ENCODE peak calls at places on chromosomes 7 and 10, in six cellular contexts. C is tibial nerve, V is K562, H is suprapubic skin, Z is transverse colon, U is ovary. S is an unnamed sample.

GRCh38 chr7:102318482-102318971 is 31.9 kb downstream of the SH2B2 start:
- DNase-seq in C (no peak), U (no peak), V (peak), H (no peak), Z (no peak), S (no peak)

GRCh38 chr10:71213761-71214440 is 1.5 kb downstream of the UNC5B start:
- DNase-seq in V (no peak), Z (peak), U (no peak), C (no peak), H (peak), S (no peak)

GRCh38 chr7:1912472-1913289 is 242.6 kb downstream of the ELFN1 start:
- DNase-seq in Z (no peak), C (no peak), V (no peak), H (no peak), U (peak), S (no peak)

GRCh38 chr7:48837266-48837665 is 87.1 kb upstream of the CDC14C start:
- DNase-seq in V (no peak), H (no peak), C (no peak), U (no peak), Z (no peak), S (no peak)

GRCh38 chr10:100364147-100364546 is 17.1 kb downstream of the SCD start:
- DNase-seq in U (no peak), H (no peak), Z (no peak), V (no peak), C (no peak), S (no peak)

GRCh38 chr7:26061340-26062239 is 90.4 kb upstream of the NFE2L3 start:
- DNase-seq in H (no peak), C (peak), U (peak), V (peak), Z (peak), S (no peak)

GRCh38 chr7:107563072-107563760 is 504 bp downstream of the COG5 start:
- DNase-seq in V (peak), U (no peak), H (no peak), Z (no peak), C (peak), S (no peak)

GRCh38 chr7:150903627-150904026 is 51.3 kb downstream of the AOC1 start:
- DNase-seq in H (no peak), U (no peak), C (no peak), Z (peak), V (no peak), S (peak)

GRCh38 chr10:37101261-37101660 is 24.1 kb upstream of the ANKRD30A start:
- DNase-seq in H (no peak), C (no peak), V (no peak), Z (no peak), U (no peak), S (no peak)

GRCh38 chr7:100682991-100683658 is 9.6 kb downstream of the GNB2 start:
- DNase-seq in V (no peak), H (no peak), Z (no peak), U (peak), C (no peak), S (no peak)

GRCh38 chr7:42691030-42691639 is 220.7 kb downstream of the C7orf25 start:
- DNase-seq in H (no peak), Z (peak), U (no peak), C (peak), V (peak), S (no peak)

GRCh38 chr10:86649471-86650150 is 4.7 kb upstream of the OPN4 start:
- DNase-seq in V (no peak), Z (no peak), H (no peak), C (no peak), U (no peak), S (peak)

GRCh38 chr7:34758111-34758601 is 100.1 kb downstream of the NPSR1 start:
- DNase-seq in Z (no peak), H (no peak), C (no peak), U (no peak), V (no peak), S (no peak)

GRCh38 chr7:34755008-34755407 is 97.0 kb downstream of the NPSR1 start:
- DNase-seq in C (no peak), Z (no peak), H (no peak), U (no peak), V (no peak), S (no peak)

GRCh38 chr7:34757570-34758110 is 99.6 kb downstream of the NPSR1 start:
- DNase-seq in U (no peak), V (no peak), H (no peak), Z (no peak), C (no peak), S (no peak)

GRCh38 chr7:34756691-34757090 is 98.7 kb downstream of the NPSR1 start:
- DNase-seq in C (no peak), V (no peak), U (no peak), H (no peak), Z (no peak), S (no peak)

DNA sequence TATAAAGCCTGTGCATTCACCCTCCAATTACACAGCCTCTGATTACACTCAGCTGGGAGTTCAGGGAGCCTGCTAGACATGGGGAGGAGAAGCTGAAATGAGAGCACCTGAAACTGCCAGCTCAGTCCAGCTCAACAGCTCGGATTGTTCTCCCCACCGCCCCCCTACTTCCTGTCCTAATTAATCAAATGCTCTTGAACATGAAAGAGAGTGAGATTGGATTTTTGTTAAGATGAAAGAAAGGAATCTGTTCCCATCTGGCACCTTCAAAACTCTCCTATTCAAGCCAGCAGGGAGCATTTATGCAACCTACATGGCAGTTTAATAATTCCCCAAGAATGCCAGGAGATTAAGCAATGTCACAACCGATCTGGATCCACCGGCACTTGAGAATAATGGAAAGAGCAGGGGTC is 98.0 kb downstream of the NPSR1 start:
- DNase-seq in V (no peak), C (no peak), Z (no peak), U (no peak), H (no peak), S (no peak)
- TF ChIP-seq EP300 in V (no peak), C (no peak), Z (no peak), U (no peak), H (no peak), S (no peak)

DNA sequence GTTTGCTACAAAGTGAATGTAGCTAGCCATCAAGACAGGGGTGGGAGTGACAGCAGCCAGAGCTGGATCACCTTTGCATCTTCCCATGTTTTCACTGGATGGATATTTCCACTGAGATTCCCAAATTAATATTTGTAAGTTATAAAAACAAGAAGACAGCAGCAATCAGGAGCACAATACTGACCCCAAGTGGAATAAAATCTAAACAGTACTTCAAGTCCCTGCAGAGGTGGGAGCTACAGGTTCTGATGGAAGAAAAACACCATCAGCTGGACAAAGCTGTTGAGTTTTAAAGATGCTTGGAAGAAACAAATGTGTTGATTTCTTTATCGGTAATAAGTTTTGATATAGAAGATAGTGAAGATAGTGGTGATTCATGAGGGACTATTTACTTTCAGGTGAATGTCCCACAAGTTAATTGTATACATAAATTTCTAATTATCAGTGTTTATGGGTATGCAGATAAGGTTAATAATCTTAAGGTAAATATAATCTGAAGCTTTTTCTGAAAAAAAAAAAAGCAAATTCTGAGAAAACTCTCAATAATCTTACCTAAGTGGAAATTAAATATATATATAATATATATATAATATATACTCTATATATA is 129.3 kb downstream of the SLC16A9 start:
- DNase-seq in U (no peak), C (no peak), Z (no peak), H (no peak), V (peak), S (no peak)
- TF ChIP-seq EP300 in U (no peak), C (no peak), Z (no peak), H (no peak), V (no peak), S (no peak)

GRCh38 chr7:45691155-45691656 is 117.0 kb downstream of the ADCY1 start:
- DNase-seq in H (peak), V (no peak), Z (no peak), U (no peak), C (no peak), S (no peak)
- TF ChIP-seq EP300 in H (no peak), V (no peak), Z (no peak), U (no peak), C (no peak), S (no peak)

GRCh38 chr10:88389456-88389855 is 193.7 kb downstream of the RNLS start:
- DNase-seq in U (no peak), V (peak), C (peak), H (no peak), Z (peak), S (no peak)

GRCh38 chr10:88386878-88387773 is 196.0 kb downstream of the RNLS start:
- DNase-seq in H (no peak), V (no peak), U (peak), Z (peak), C (peak), S (peak)

GRCh38 chr10:88382699-88383098 is 200.4 kb downstream of the RNLS start:
- DNase-seq in U (no peak), H (no peak), Z (no peak), C (no peak), V (no peak), S (no peak)

GRCh38 chr10:88385601-88386203 is 197.4 kb downstream of the RNLS start:
- DNase-seq in Z (peak), V (no peak), C (no peak), H (no peak), U (no peak), S (peak)

GRCh38 chr10:88386204-88386877 is 196.8 kb downstream of the RNLS start:
- DNase-seq in U (no peak), H (no peak), Z (no peak), C (no peak), V (no peak), S (no peak)
- TF ChIP-seq EP300 in U (no peak), H (no peak), Z (no peak), C (no peak), V (no peak), S (no peak)

DNA sequence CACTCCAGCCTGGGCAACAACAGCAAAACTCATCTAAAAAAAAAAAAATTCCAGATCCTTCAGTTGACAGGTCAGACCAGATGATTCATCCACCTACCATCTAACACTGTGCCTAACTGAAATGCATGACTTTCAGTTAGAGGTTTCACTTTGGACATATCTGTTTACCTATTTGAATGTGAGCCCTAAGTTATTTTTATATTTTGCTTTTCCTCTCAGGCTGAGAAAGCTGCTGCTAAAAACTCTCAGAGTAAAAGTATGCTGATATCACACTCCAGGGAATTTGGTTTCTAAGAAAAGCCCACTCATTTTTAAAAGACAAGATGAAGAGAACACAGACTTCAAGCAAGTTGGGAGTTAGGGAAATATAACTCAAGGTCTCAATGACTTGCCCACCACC is 126.0 kb downstream of the SGMS1 start:
- DNase-seq in C (no peak), U (no peak), Z (no peak), H (no peak), V (peak), S (no peak)
- TF ChIP-seq EP300 in C (no peak), U (no peak), Z (no peak), H (no peak), V (no peak), S (no peak)

GRCh38 chr10:104286939-104287338 is 18.0 kb downstream of the GSTO2 start:
- DNase-seq in H (no peak), Z (no peak), V (no peak), C (no peak), U (no peak), S (no peak)

GRCh38 chr10:104288355-104288754 is 19.4 kb downstream of the GSTO2 start:
- DNase-seq in H (no peak), V (no peak), Z (no peak), C (no peak), U (no peak), S (no peak)

GRCh38 chr10:104293021-104293420 is 24.0 kb downstream of the GSTO2 start:
- DNase-seq in V (no peak), H (no peak), C (no peak), U (no peak), Z (no peak), S (no peak)

GRCh38 chr10:104293781-104294321 is 24.9 kb downstream of the GSTO2 start:
- DNase-seq in U (no peak), Z (no peak), C (no peak), H (no peak), V (no peak), S (no peak)

GRCh38 chr10:104291439-104291951 is 22.5 kb downstream of the GSTO2 start:
- DNase-seq in U (peak), H (peak), C (peak), V (peak), Z (peak), S (peak)
- TF ChIP-seq EP300 in U (no peak), H (no peak), C (peak), V (no peak), Z (no peak), S (no peak)

GRCh38 chr7:129495987-129496386 is 6.3 kb upstream of the SMKR1 start:
- DNase-seq in U (no peak), H (no peak), C (no peak), Z (no peak), V (no peak), S (no peak)
- TF ChIP-seq EP300 in U (no peak), H (no peak), C (no peak), Z (no peak), V (no peak), S (no peak)